ENCODE peak calls at places on chromosomes 3 and 15, in five cellular contexts. D, O, Q, X and N are unnamed samples.

GRCh38 chr15:92869977-92870644 is 30.0 kb upstream of the CHD2 start:
- DNase-seq in Q (peak), D (no peak), O (no peak), X (no peak), N (no peak)

GRCh38 chr3:141441381-141442365 is 45.2 kb upstream of the RASA2 start:
- DNase-seq in D (peak), Q (no peak), O (peak), X (peak), N (no peak)

GRCh38 chr3:59998040-59998439 is 948.2 kb upstream of the CFAP20DC start:
- DNase-seq in X (no peak), Q (no peak), D (no peak), O (no peak), N (no peak)

GRCh38 chr3:41638381-41638780 is 323.5 kb downstream of the ULK4 start:
- DNase-seq in Q (no peak), O (no peak), X (no peak), D (no peak), N (no peak)

GRCh38 chr3:62962656-62963055 is 87.4 kb upstream of the CADPS start:
- DNase-seq in D (no peak), X (no peak), O (no peak), Q (no peak), N (no peak)

GRCh38 chr3:38497026-38497425 is 886 bp downstream of the EXOG start:
- DNase-seq in D (no peak), O (no peak), X (no peak), Q (no peak), N (no peak)

GRCh38 chr3:29236441-29236840 is 44.4 kb upstream of the RBMS3 start:
- DNase-seq in Q (no peak), O (no peak), X (no peak), D (no peak), N (no peak)

GRCh38 chr3:33119891-33120290 is 6.1 kb downstream of the CRTAP start:
- DNase-seq in Q (no peak), O (no peak), X (no peak), D (no peak), N (no peak)

GRCh38 chr15:60000824-60001641 is 3.1 kb upstream of the FOXB1 start:
- DNase-seq in X (no peak), D (no peak), Q (no peak), O (no peak), N (no peak)

GRCh38 chr3:117261907-117262518 is 552.4 kb downstream of the TUSC7 start:
- DNase-seq in O (peak), Q (no peak), X (no peak), D (no peak), N (no peak)

GRCh38 chr3:110576962-110577361 is 494.7 kb upstream of the NECTIN3 start:
- DNase-seq in Q (no peak), D (no peak), X (no peak), O (no peak), N (peak)

GRCh38 chr3:160812304-160812703 is 56.3 kb downstream of the PPM1L start:
- DNase-seq in O (no peak), X (no peak), D (no peak), Q (no peak), N (no peak)

GRCh38 chr3:104281713-104282112 is 1085.0 kb upstream of the ALCAM start:
- DNase-seq in Q (no peak), D (no peak), O (no peak), X (no peak), N (no peak)

GRCh38 chr3:159260049-159260662 is 458.3 kb downstream of the MFSD1 start:
- DNase-seq in X (peak), O (peak), D (peak), Q (no peak), N (peak)

GRCh38 chr3:125375950-125376679 is 990 bp upstream of the ZNF148 start:
- DNase-seq in Q (no peak), O (no peak), D (no peak), X (no peak), N (no peak)

GRCh38 chr3:134294302-134294925 is 43.8 kb upstream of the RYK start:
- DNase-seq in X (no peak), O (no peak), D (no peak), Q (no peak), N (no peak)
- H3K4me3 ChIP-seq in X (no peak), O (no peak), D (no peak), Q (no peak), N (no peak)

DNA sequence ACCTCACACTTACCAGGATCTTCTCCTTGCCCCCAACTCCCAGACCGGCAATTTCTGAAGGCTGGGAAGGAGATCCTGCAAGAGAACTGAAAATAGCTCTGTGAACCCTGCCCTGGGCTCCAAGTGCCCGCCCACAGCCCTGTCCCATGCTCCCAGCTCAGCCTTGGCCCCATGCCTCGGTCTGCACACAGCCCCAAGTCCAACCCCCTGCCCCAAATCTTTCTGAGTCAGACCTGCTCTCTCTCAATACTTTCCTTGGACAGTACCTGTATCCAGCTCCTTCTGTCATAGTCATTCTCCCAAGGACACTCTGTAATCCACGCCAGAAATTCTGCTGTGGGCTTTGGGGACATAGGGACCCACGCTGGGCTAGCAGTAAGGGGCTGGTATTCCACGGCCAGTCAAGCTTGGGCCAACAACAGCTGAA is 6.3 kb upstream of the SMAD3 start:
- DNase-seq in X (no peak), O (peak), D (no peak), Q (no peak), N (no peak)
- H3K4me3 ChIP-seq in X (no peak), O (no peak), D (no peak), Q (no peak), N (no peak)

GRCh38 chr3:98525494-98525893 is 2.8 kb upstream of the CLDND1 start:
- DNase-seq in X (no peak), O (no peak), D (no peak), Q (no peak), N (no peak)
- H3K4me3 ChIP-seq in X (no peak), O (no peak), D (no peak), Q (no peak), N (no peak)

DNA sequence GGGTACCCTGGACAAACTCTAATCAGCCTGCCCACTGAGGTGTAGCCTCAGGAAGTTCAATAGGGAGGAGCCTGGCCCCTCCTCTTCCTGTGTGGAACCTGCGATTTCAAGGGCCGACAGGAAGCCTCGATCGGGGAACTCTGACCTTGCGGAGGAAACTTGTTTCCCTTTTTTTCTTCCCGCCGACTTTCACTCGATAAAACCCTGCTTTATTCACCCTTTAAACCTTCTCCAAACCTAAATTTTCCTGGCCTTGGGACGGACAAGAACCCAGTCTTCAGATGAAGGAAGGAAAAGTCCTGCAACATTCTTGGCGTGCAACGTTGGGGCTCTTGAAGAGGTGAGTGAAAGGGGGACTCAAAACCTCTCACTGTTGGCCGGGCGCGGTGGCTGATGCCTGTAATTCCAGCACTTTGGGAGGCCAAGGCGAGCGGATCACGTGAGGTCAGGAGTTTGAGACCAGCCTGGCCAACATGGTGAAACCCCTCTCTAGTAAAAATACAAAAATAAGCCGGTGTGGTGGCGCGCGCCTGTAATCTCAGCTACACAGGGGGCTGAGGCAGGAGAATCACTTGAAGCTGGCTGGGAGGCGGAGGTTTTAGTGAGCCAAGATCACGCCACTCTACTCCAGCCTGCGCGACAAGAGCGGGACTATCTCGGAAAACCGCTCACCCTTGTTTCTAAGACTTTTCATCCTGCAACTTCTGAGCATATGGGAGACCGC is 208.2 kb downstream of the ZNF385D start:
- DNase-seq in Q (no peak), O (no peak), D (no peak), X (no peak), N (no peak)
- H3K4me3 ChIP-seq in Q (no peak), O (no peak), D (no peak), X (no peak), N (no peak)

DNA sequence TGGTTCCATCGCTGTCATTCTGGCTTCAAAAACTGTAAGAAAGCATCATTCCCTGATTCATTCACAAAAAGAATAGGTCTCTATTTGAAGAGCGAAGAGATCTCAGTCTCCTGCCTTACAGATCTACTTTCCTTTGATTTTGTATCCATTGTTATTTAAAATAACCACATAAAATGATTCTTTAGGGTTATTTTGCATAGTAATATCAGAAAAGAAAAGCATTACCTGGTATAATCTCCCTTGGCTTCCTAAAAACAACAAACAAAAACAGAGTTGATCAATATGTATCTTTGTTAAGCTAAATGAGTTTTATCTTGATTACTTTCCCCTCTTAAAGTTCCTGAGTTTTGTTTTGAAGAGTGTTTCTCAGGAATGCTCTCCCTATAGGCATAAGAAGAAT is 126.6 kb upstream of the LMOD3 start:
- DNase-seq in O (no peak), Q (no peak), D (no peak), X (no peak), N (no peak)
- H3K4me3 ChIP-seq in O (peak), Q (no peak), D (no peak), X (no peak), N (no peak)

GRCh38 chr3:179956416-179956830 is 80.3 kb downstream of the PEX5L start:
- DNase-seq in O (no peak), Q (no peak), X (no peak), D (no peak), N (no peak)
- H3K4me3 ChIP-seq in O (no peak), Q (no peak), X (no peak), D (no peak), N (no peak)

GRCh38 chr3:186869253-186870235 is 27.0 kb downstream of the ADIPOQ start:
- DNase-seq in X (no peak), Q (no peak), D (no peak), O (no peak), N (no peak)
- H3K4me3 ChIP-seq in X (no peak), Q (no peak), D (no peak), O (no peak), N (no peak)

DNA sequence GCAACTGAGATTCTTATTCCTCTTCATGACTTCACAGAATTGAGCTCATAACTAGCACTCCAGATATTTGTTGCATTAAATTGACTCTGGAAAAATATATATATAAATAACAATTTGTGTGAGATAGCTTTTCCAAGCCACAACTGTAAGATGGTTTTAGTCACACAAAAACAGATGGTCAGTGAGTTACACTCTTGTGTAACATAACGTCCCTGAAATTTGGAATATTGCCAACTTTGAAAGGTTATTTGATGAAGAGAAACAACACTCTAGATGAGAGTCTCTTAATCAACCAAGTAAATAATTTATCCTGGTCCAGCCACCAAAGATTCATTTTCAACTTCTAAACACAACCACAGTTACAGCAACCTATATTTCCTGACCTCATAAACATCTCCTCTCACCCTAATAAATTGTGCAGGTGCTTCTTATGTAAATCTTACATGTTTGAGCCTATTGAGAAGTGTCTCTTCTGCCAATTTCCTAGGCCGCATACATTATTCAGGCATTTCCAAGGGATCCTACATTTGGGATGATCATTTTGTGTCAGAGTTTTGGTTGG is 84.9 kb upstream of the ACP3 start:
- DNase-seq in Q (no peak), O (no peak), X (no peak), D (no peak), N (no peak)
- H3K4me3 ChIP-seq in Q (no peak), O (no peak), X (no peak), D (no peak), N (no peak)

GRCh38 chr3:84960581-84960980 is 1.8 kb downstream of the CADM2 start:
- DNase-seq in D (no peak), X (no peak), Q (no peak), O (no peak), N (no peak)

GRCh38 chr3:84958495-84959469 is at the start of gene CADM2:
- DNase-seq in O (peak), Q (peak), D (peak), X (peak), N (peak)

GRCh38 chr3:84960994-84961393 is 2.2 kb downstream of the CADM2 start:
- DNase-seq in X (no peak), D (no peak), O (no peak), Q (no peak), N (no peak)

GRCh38 chr3:84961492-84962255 is 2.9 kb downstream of the CADM2 start:
- DNase-seq in X (no peak), O (no peak), Q (no peak), D (no peak), N (no peak)

GRCh38 chr3:84959470-84960380 is 936 bp downstream of the CADM2 start:
- DNase-seq in D (no peak), X (no peak), Q (no peak), O (no peak), N (no peak)
- H3K4me3 ChIP-seq in D (peak), X (peak), Q (peak), O (peak), N (peak)

GRCh38 chr3:35946121-35946856 is 307.0 kb downstream of the ARPP21 start:
- DNase-seq in X (no peak), D (no peak), Q (no peak), O (no peak), N (no peak)
- H3K4me3 ChIP-seq in X (no peak), D (no peak), Q (no peak), O (no peak), N (no peak)